ENCODE peak calls at places on chromosome 15, in five cellular contexts. G is WERI-Rb-1, P is right lobe of liver, V is fibroblast of pulmonary artery, Y is GM20000. K is an unnamed sample.

GRCh38 chr15:35746121-35746520 is 200.2 kb upstream of the DPH6 start:
- DNase-seq in P (no peak), G (no peak), V (peak), Y (no peak), K (no peak)

GRCh38 chr15:50860824-50861223 is 47.7 kb upstream of the AP4E1 start:
- DNase-seq in G (no peak), V (no peak), Y (no peak), P (no peak), K (no peak)

GRCh38 chr15:77457619-77458265 is 37.1 kb downstream of the HMG20A start:
- DNase-seq in P (no peak), Y (no peak), V (peak), G (no peak), K (no peak)

GRCh38 chr15:34713635-34714034 is 41.2 kb downstream of the GJD2 start:
- DNase-seq in P (no peak), Y (no peak), G (no peak), V (no peak), K (no peak)

GRCh38 chr15:22851513-22851912 is 13.0 kb downstream of the NIPA2 start:
- DNase-seq in G (no peak), P (no peak), Y (no peak), V (no peak), K (no peak)

GRCh38 chr15:83066034-83066760 is 855 bp downstream of the BTBD1 start:
- DNase-seq in V (no peak), G (no peak), Y (peak), P (no peak), K (peak)

GRCh38 chr15:41782486-41783271 is 8.4 kb downstream of the MAPKBP1 start:
- DNase-seq in G (no peak), Y (no peak), V (no peak), P (no peak), K (no peak)

GRCh38 chr15:67085237-67085817 is 19.9 kb downstream of the SMAD3 start:
- DNase-seq in P (no peak), G (no peak), Y (no peak), V (no peak), K (no peak)

GRCh38 chr15:63444607-63445006 is 59.8 kb upstream of the USP3 start:
- DNase-seq in V (no peak), G (no peak), Y (no peak), P (peak), K (no peak)

GRCh38 chr15:80081390-80081789 is 21.9 kb downstream of the ZFAND6 start:
- DNase-seq in P (no peak), Y (no peak), V (no peak), G (no peak), K (no peak)

GRCh38 chr15:80090041-80090440 is 30.6 kb downstream of the ZFAND6 start:
- DNase-seq in G (no peak), Y (no peak), V (no peak), P (no peak), K (no peak)

GRCh38 chr15:80090879-80091503 is 31.5 kb downstream of the ZFAND6 start:
- DNase-seq in Y (no peak), V (no peak), G (no peak), P (no peak), K (no peak)

GRCh38 chr15:80087104-80087503 is 27.6 kb downstream of the ZFAND6 start:
- DNase-seq in P (no peak), Y (no peak), G (no peak), V (no peak), K (no peak)
- TF ChIP-seq CTCF in P (no peak), Y (no peak), G (no peak), V (peak), K (no peak)

GRCh38 chr15:36797128-36797527 is 217.7 kb downstream of the CDIN1 start:
- DNase-seq in V (no peak), P (no peak), G (no peak), Y (no peak), K (no peak)
- TF ChIP-seq CTCF in V (no peak), P (no peak), G (no peak), Y (no peak), K (no peak)

GRCh38 chr15:59993950-59994401 is 10.1 kb upstream of the FOXB1 start:
- DNase-seq in V (no peak), G (peak), P (no peak), Y (peak), K (peak)
- TF ChIP-seq CTCF in V (no peak), G (peak), P (no peak), Y (no peak), K (peak)

GRCh38 chr15:96320703-96321421 is 9.6 kb upstream of the NR2F2 start:
- DNase-seq in Y (no peak), P (no peak), G (no peak), V (no peak), K (no peak)

GRCh38 chr15:96322401-96323249 is 7.9 kb upstream of the NR2F2 start:
- DNase-seq in G (no peak), V (peak), Y (peak), P (no peak), K (peak)

GRCh38 chr15:96323250-96324162 is 7.0 kb upstream of the NR2F2 start:
- DNase-seq in Y (no peak), V (no peak), P (no peak), G (no peak), K (no peak)

GRCh38 chr15:96324192-96324895 is 6.2 kb upstream of the NR2F2 start:
- DNase-seq in G (no peak), P (peak), Y (peak), V (peak), K (no peak)

DNA sequence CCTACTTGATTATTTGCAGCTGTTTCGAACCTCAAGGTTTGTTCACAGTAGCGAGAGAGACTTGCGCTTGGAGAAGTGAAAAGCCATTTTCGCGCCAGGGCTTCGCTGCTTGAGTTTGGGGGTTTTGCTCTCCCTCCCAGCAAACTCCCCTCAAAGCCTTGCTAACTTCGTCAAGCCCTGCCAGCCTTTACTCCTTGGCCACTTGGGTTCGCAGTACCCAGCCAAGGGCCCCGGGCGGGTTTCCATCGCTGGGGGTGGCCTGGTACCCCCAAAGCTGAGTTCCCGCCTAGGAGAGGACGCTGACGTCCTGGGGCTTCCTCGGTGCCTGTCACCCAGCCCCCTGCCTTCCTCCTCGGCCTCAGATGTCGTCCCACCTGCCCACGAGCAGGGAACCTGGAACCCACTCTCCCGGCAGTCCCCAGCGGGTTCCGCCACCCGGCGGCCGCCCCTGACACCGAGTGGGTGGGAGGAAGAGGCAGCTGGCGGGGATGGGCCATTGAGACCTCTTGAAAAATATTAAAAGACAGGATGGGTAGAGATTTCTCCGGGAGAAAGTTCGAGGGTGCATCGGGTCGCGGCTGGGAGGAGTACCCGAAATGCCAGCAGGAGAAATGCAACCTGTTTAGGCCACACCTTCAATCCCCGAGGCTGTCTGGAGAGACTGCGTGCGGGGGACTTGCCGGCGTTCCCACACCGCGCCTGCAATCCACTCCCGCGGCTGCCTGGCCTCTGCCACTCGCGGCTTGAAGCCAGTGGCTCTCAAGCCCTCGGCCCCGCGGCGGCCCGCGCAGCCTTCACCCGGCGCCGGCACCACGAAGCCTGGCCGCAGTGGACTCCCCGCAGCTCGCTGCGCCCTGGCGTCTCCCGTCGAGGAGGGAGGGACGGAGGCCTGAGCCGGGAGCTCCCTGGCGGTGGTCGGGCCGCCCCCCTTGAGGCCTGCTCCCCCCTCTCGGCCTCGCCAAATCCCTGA is 8.8 kb upstream of the NR2F2 start:
- DNase-seq in P (peak), V (peak), Y (peak), G (no peak), K (peak)
- TF ChIP-seq CTCF in P (peak), V (no peak), Y (no peak), G (no peak), K (no peak)

GRCh38 chr15:45249125-45249780 is 2.8 kb upstream of the SLC28A2 start:
- DNase-seq in Y (no peak), P (no peak), G (no peak), V (no peak), K (no peak)

GRCh38 chr15:45254405-45255293 is 2.6 kb downstream of the SLC28A2 start:
- DNase-seq in Y (no peak), G (no peak), V (peak), P (no peak), K (no peak)

GRCh38 chr15:45251888-45252287 is at the start of gene SLC28A2:
- DNase-seq in V (no peak), Y (no peak), P (no peak), G (no peak), K (no peak)

DNA sequence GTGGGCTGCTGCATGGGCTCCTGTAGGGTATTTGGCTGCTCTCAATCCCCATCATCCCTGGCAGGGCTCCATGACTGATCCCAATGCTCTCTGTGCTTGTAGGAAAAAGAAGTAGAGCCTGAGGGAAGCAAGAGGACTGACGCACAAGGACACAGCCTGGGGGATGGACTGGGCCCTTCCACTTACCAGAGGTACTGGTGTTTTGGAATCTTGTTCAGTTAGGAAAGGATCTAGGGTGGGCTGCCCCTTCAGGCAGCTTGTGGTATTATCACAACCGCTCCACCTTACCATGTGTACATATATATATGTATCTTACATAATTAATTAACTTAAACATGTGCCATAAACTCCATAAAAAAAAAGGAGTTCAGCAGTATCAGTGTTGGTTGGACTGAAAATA is 1.3 kb downstream of the SLC28A2 start:
- DNase-seq in G (no peak), Y (no peak), V (no peak), P (no peak), K (peak)
- TF ChIP-seq CTCF in G (peak), Y (no peak), V (peak), P (no peak), K (peak)

GRCh38 chr15:89399070-89399389 is 64.4 kb upstream of the POLG start:
- DNase-seq in V (no peak), P (no peak), G (no peak), Y (no peak), K (no peak)

GRCh38 chr15:89397653-89398023 is 63.0 kb upstream of the POLG start:
- DNase-seq in P (no peak), V (no peak), Y (no peak), G (no peak), K (no peak)

GRCh38 chr15:89400997-89401590 is 66.5 kb upstream of the POLG start:
- DNase-seq in G (no peak), Y (peak), V (no peak), P (no peak), K (no peak)

GRCh38 chr15:89400121-89400996 is 65.7 kb upstream of the POLG start:
- DNase-seq in Y (peak), P (no peak), G (peak), V (no peak), K (peak)

DNA sequence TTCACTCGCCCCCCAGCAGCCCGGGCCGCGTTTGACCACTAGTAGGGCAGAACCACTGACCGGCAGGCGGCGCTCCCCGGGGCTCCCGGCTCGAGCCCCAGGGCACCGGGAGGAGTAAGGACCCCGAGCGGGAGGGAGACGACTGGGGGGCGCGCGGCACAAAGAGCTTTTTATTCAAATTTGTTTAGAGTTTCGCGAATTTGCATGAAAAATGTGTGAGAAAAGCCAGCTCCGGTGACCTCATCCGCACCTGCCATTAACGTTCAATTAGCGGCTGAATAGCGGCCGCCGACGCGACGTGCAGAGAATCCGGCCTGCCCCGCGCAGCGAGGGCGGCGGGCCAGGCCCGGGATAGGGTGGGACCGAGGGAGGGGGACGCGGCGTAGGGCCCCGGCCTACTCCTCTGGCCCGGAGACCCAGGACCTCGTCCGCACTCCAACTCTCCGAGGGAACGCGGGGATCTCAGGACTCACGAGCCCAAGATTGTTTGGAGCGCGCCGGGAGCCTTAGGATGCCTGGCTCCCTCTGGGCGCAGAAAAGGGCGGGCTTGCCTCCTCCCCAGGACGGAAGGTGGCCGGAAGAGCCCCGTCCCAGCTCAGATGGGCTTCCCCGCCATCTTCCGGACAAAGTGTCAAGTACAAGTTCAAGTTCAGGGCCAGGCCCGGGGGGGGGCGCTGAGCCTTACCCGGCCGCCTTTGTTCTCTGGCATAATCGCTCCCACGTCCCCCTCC is 64.9 kb upstream of the POLG start:
- DNase-seq in Y (peak), G (peak), V (no peak), P (no peak), K (peak)
- TF ChIP-seq CTCF in Y (peak), G (peak), V (peak), P (no peak), K (peak)

GRCh38 chr15:73717802-73718201 is 33.6 kb downstream of the CD276 start:
- DNase-seq in Y (no peak), P (no peak), G (no peak), V (no peak), K (no peak)
- TF ChIP-seq CTCF in Y (no peak), P (peak), G (peak), V (no peak), K (no peak)

GRCh38 chr15:71844916-71845315 is 34.6 kb downstream of the NR2E3 start:
- DNase-seq in P (no peak), V (no peak), G (no peak), Y (no peak), K (no peak)

GRCh38 chr15:71841563-71841962 is 31.2 kb downstream of the NR2E3 start:
- DNase-seq in V (no peak), G (no peak), P (no peak), Y (no peak), K (no peak)
- TF ChIP-seq CTCF in V (no peak), G (no peak), P (no peak), Y (no peak), K (no peak)

K was measured in nephron progenitor cell.